ENCODE peak calls at places on chromosomes 16 and 17, in six cellular contexts. S is lower lobe of right lung; A is neuronal stem cell; R is transverse colon; O is CD4-positive, alpha-beta memory T cell; T is naive thymus-derived CD4-positive, alpha-beta T cell. V is an unnamed sample.

GRCh38 chr17:56891751-56892150 is 22.1 kb downstream of the TRIM25 start:
- DNase-seq in A (no peak), S (peak; percentile 65), O (peak; percentile 20), R (peak; percentile 36), T (peak; percentile 59), V (no peak)

GRCh38 chr17:77274137-77274829 is 133.5 kb downstream of the SEC14L1 start:
- DNase-seq in A (no peak), O (no peak), T (no peak), S (no peak), R (no peak), V (no peak)

GRCh38 chr17:36608794-36609497 is 7.6 kb downstream of the MRM1 start:
- DNase-seq in S (peak; percentile 50), R (peak; percentile 30), T (no peak), A (no peak), O (no peak), V (peak; percentile 54)

GRCh38 chr16:89052824-89053724 is 40.6 kb upstream of the ACSF3 start:
- DNase-seq in S (no peak), R (peak; percentile 92), T (no peak), O (no peak), A (no peak), V (peak; percentile 66)

GRCh38 chr16:8963010-8963824 is 489 bp downstream of the USP7 start:
- DNase-seq in S (no peak), A (no peak), O (peak; percentile 28), T (no peak), R (no peak), V (no peak)

GRCh38 chr17:4944163-4944553 is 4.1 kb downstream of the RNF167 start:
- DNase-seq in A (no peak), R (peak; percentile 37), S (no peak), O (peak; percentile 60), T (peak; percentile 67), V (no peak)

GRCh38 chr17:63881935-63882601 is at the start of gene GH2:
- DNase-seq in A (peak; percentile 48), R (peak; percentile 50), O (peak; percentile 51), S (no peak), T (peak; percentile 67), V (peak; percentile 79)

GRCh38 chr16:55494994-55495421 is 13.9 kb upstream of the LPCAT2 start:
- DNase-seq in A (no peak), R (peak; percentile 45), S (no peak), T (no peak), O (no peak), V (peak; percentile 60)

GRCh38 chr16:53433509-53433908 is 762 bp upstream of the RBL2 start:
- DNase-seq in T (no peak), O (no peak), A (no peak), S (no peak), R (no peak), V (no peak)

GRCh38 chr17:21283482-21284318 is 811 bp upstream of the MAP2K3 start:
- DNase-seq in T (no peak), S (no peak), A (no peak), O (no peak), R (peak; percentile 53), V (no peak)

GRCh38 chr16:3520398-3520797 is 19.6 kb downstream of the CLUAP1 start:
- DNase-seq in R (no peak), T (no peak), S (no peak), O (no peak), A (no peak), V (no peak)

GRCh38 chr16:13154799-13155198 is 253.4 kb downstream of the SHISA9 start:
- DNase-seq in S (no peak), O (no peak), R (no peak), A (no peak), T (no peak), V (no peak)

GRCh38 chr17:36591434-36592315 is at the start of gene DHRS11:
- DNase-seq in R (peak; percentile 90), O (peak; percentile 54), T (peak; percentile 51), A (peak; percentile 80), S (peak; percentile 89), V (peak; percentile 92)

GRCh38 chr17:56319531-56319930 is 166.3 kb downstream of the ANKFN1 start:
- DNase-seq in A (peak; percentile 32), S (no peak), R (no peak), T (peak; percentile 26), O (no peak), V (peak; percentile 44)

GRCh38 chr17:35692811-35693210 is 38.6 kb upstream of the RASL10B start:
- DNase-seq in O (no peak), A (no peak), T (no peak), R (no peak), S (no peak), V (no peak)

GRCh38 chr17:83194189-83194565 is 114.8 kb downstream of the METRNL start:
- DNase-seq in S (peak; percentile 39), O (no peak), R (peak; percentile 7), T (no peak), A (no peak), V (no peak)

GRCh38 chr16:22300427-22301071 is 3.3 kb downstream of the POLR3E start:
- DNase-seq in S (peak; percentile 61), T (peak; percentile 51), A (no peak), R (peak; percentile 66), O (peak; percentile 44), V (peak; percentile 33)

GRCh38 chr17:82101767-82102679 is 4.0 kb upstream of the FASN start:
- DNase-seq in A (no peak), T (no peak), R (no peak), S (no peak), O (no peak), V (no peak)

GRCh38 chr17:65601881-65602280 is 40.4 kb upstream of the AXIN2 start:
- DNase-seq in S (no peak), R (no peak), A (no peak), T (no peak), O (no peak), V (no peak)

DNA sequence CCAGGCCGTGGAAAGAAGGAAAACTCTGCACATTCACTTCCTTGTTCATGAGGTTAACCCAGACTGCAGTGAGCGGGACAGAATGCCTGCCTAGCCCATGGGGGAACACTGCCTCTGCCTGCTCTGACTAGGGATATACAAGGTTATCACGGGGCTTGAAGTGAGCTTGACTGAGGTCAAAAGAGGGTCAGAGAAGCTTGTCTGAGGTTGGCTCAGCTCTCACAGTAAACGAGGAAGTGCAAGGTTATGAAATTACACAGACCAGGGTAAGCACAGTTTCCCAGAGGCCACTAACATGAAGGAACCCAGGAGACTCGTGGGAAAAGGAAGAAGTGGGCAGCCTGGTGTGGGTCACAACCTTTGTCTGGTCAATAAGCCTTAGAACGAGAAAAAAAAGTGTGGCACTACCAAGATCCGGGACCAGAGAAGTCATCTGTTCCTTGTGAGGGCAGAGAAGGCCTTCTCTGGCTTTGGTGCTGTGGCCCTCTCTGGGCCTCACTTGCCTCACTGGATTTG is 28.8 kb downstream of the HIC1 start:
- DNase-seq in O (no peak), T (no peak), A (no peak), R (peak; percentile 44), S (peak; percentile 68), V (no peak)
- H3K27ac ChIP-seq in O (no peak overlapping the region), T (no peak overlapping the region), A (no peak overlapping the region), R (peak overlapping the region; percentile 90), S (peak overlapping the region; percentile 81), V (peak overlapping the region; percentile 62)

DNA sequence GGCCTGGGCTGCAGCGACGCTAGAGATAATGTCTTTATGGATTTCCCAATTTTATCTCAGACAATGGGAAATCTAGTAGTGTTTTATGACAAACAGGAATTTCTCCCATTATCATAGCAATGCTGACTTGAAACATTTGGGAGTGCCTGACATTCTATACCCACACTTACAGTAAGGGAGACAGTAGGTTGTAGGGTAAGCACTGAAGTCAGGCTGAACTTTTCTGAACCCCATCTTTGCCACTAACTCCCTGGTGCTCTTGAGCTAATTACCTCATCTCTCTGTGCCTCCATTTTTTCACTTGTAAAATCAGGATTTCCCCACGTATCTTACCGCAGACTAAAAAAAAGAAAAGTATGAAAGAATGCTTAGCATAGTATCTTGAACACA is 13.3 kb upstream of the ITGB3 start:
- DNase-seq in R (no peak), S (no peak), A (no peak), O (no peak), T (no peak), V (no peak)
- H3K27ac ChIP-seq in R (peak overlapping the region; percentile 52), S (peak overlapping the region; percentile 59), A (no peak overlapping the region), O (no peak overlapping the region), T (no peak overlapping the region), V (peak overlapping the region; percentile 75)

GRCh38 chr16:977096-977701 is 4.4 kb upstream of the SOX8 start:
- DNase-seq in T (no peak), A (no peak), R (no peak), S (no peak), O (no peak), V (no peak)
- H3K27ac ChIP-seq in T (no peak overlapping the region), A (no peak overlapping the region), R (no peak overlapping the region), S (no peak overlapping the region), O (no peak overlapping the region), V (no peak overlapping the region)

GRCh38 chr17:79966681-79967080 is 69.0 kb downstream of the TBC1D16 start:
- DNase-seq in A (no peak), S (no peak), R (no peak), O (no peak), T (no peak), V (no peak)

GRCh38 chr17:79969906-79970305 is 65.8 kb downstream of the TBC1D16 start:
- DNase-seq in O (no peak), R (no peak), S (no peak), A (no peak), T (no peak), V (no peak)

GRCh38 chr17:79970576-79971068 is 65.0 kb downstream of the TBC1D16 start:
- DNase-seq in O (peak; percentile 42), T (peak; percentile 36), S (peak; percentile 51), A (no peak), R (peak; percentile 50), V (no peak)

GRCh38 chr17:79968116-79968515 is 67.6 kb downstream of the TBC1D16 start:
- DNase-seq in T (no peak), A (no peak), R (no peak), O (no peak), S (peak; percentile 8), V (no peak)

DNA sequence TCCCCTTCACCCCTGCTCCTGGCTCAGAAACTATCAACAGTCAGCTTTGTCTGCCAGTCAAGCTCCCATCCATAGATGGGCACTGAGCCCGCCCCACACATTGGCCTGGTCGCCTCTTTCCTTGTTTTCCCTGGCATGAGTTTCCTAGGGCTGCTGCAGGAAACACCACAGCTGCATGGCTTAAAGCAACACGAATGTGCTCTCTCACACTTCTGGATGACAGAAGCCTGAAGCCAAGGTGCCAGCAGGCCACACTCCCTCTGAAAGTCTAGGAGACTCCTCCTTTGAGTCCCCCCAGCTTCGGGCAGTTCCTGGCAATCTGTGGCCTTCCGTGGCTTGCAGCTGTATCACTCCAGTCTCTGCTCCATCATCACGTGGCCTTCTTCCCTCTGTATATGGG is 69.9 kb downstream of the TBC1D16 start:
- DNase-seq in O (no peak), T (no peak), R (no peak), S (peak; percentile 25), A (no peak), V (no peak)
- H3K27ac ChIP-seq in O (no peak overlapping the region), T (no peak overlapping the region), R (no peak overlapping the region), S (no peak overlapping the region), A (no peak overlapping the region), V (no peak overlapping the region)